ENCODE peak calls at places on chromosomes 11 and 22, in nine cellular contexts. M, F, X, U, O, E, K, Z and W are unnamed samples.

GRCh38 chr11:69888671-69889076 is 69.5 kb upstream of the FGF3 start:
- DNase-seq in M (peak; percentile 83), F (peak; percentile 33), X (peak; percentile 86), U (peak; percentile 28), O (peak; percentile 49), E (no peak), K (peak; percentile 84), Z (no peak), W (peak; percentile 57)

GRCh38 chr11:9561279-9561982 is 12.0 kb upstream of the WEE1 start:
- DNase-seq in M (no peak), F (no peak), X (no peak), U (no peak), O (no peak), E (no peak), K (no peak), Z (no peak), W (no peak)

GRCh38 chr11:35787626-35788025 is 125.1 kb downstream of the TRIM44 start:
- DNase-seq in M (no peak), F (peak; percentile 84), X (no peak), U (no peak), O (no peak), E (no peak), K (no peak), Z (no peak), W (no peak)

GRCh38 chr11:68327586-68328370 is 15.4 kb downstream of the LRP5 start:
- DNase-seq in M (no peak), F (no peak), X (no peak), U (no peak), O (no peak), E (no peak), K (no peak), Z (no peak), W (no peak)

GRCh38 chr11:64619811-64620285 is 28.8 kb downstream of the SLC22A12 start:
- DNase-seq in M (no peak), F (peak; percentile 65), X (no peak), U (peak; percentile 63), O (peak; percentile 63), E (no peak), K (no peak), Z (no peak), W (peak; percentile 72)

GRCh38 chr11:12318791-12319733 is 58.3 kb upstream of the PARVA start:
- DNase-seq in M (peak; percentile 82), F (peak; percentile 33), X (no peak), U (no peak), O (peak; percentile 77), E (no peak), K (no peak), Z (no peak), W (peak; percentile 90)

GRCh38 chr11:117953029-117953671 is 23.9 kb upstream of the TMPRSS13 start:
- DNase-seq in M (no peak), F (no peak), X (no peak), U (no peak), O (no peak), E (no peak), K (no peak), Z (no peak), W (no peak)

GRCh38 chr11:76700177-76701100 is 29.9 kb upstream of the LRRC32 start:
- DNase-seq in M (peak; percentile 82), F (peak; percentile 52), X (no peak), U (peak; percentile 86), O (peak; percentile 97), E (no peak), K (no peak), Z (no peak), W (peak; percentile 95)

GRCh38 chr22:38246046-38246658 is 26.7 kb downstream of the TMEM184B start:
- DNase-seq in M (no peak), F (no peak), X (no peak), U (no peak), O (no peak), E (no peak), K (no peak), Z (no peak), W (no peak)

GRCh38 chr11:32090774-32091370 is at the start of gene RCN1:
- DNase-seq in M (peak; percentile 94), F (peak; percentile 16), X (peak; percentile 73), U (peak; percentile 61), O (peak; percentile 88), E (no peak), K (peak; percentile 81), Z (peak; percentile 91), W (peak; percentile 89)

GRCh38 chr11:92432515-92432914 is 207.9 kb downstream of the FAT3 start:
- DNase-seq in M (no peak), F (no peak), X (no peak), U (no peak), O (no peak), E (no peak), K (no peak), Z (no peak), W (no peak)

GRCh38 chr11:73201249-73201648 is 16.8 kb upstream of the P2RY2 start:
- DNase-seq in M (no peak), F (peak; percentile 57), X (no peak), U (no peak), O (no peak), E (no peak), K (no peak), Z (peak; percentile 75), W (no peak)

GRCh38 chr22:29780781-29781676 is 13.9 kb downstream of the UQCR10 start:
- DNase-seq in M (peak; percentile 71), F (peak; percentile 93), X (peak; percentile 44), U (peak; percentile 85), O (peak; percentile 95), E (no peak), K (no peak), Z (no peak), W (peak; percentile 90)

GRCh38 chr11:117870176-117870952 is 6.1 kb downstream of the FXYD6 start:
- DNase-seq in M (no peak), F (no peak), X (peak; percentile 23), U (no peak), O (no peak), E (no peak), K (no peak), Z (no peak), W (no peak)

GRCh38 chr11:554824-555499 is 5.6 kb downstream of the LMNTD2 start:
- DNase-seq in M (peak; percentile 74), F (peak; percentile 34), X (peak; percentile 81), U (no peak), O (peak; percentile 54), E (no peak), K (peak; percentile 89), Z (no peak), W (peak; percentile 51)

GRCh38 chr11:65112551-65113360 is 1.1 kb downstream of the TM7SF2 start:
- DNase-seq in M (peak; percentile 72), F (no peak), X (peak; percentile 72), U (no peak), O (peak; percentile 42), E (no peak), K (peak; percentile 77), Z (peak; percentile 92), W (peak; percentile 32)

GRCh38 chr11:70540196-70540595 is 141.9 kb downstream of the CTTN start:
- DNase-seq in M (no peak), F (no peak), X (no peak), U (no peak), O (no peak), E (no peak), K (no peak), Z (no peak), W (no peak)

GRCh38 chr11:104198576-104198975 is 34.6 kb upstream of the PDGFD start:
- DNase-seq in M (peak; percentile 18), F (no peak), X (no peak), U (no peak), O (peak; percentile 1), E (no peak), K (no peak), Z (no peak), W (no peak)

GRCh38 chr22:38327805-38328204 is 10.6 kb upstream of the CSNK1E start:
- DNase-seq in M (peak; percentile 67), F (peak; percentile 75), X (no peak), U (no peak), O (peak; percentile 87), E (no peak), K (no peak), Z (no peak), W (peak; percentile 89)

GRCh38 chr11:35006389-35007128 is 90.1 kb downstream of the PDHX start:
- DNase-seq in M (no peak), F (no peak), X (no peak), U (no peak), O (no peak), E (peak; percentile 53), K (peak; percentile 74), Z (no peak), W (no peak)

GRCh38 chr11:117929568-117930207 is 486 bp upstream of the TMPRSS13 start:
- DNase-seq in M (no peak), F (no peak), X (no peak), U (no peak), O (no peak), E (no peak), K (no peak), Z (no peak), W (no peak)

GRCh38 chr11:61477734-61478148 is 30.8 kb upstream of the LRRC10B start:
- DNase-seq in M (peak; percentile 66), F (no peak), X (peak; percentile 60), U (no peak), O (peak; percentile 37), E (no peak), K (peak; percentile 82), Z (no peak), W (peak; percentile 43)

GRCh38 chr11:61695917-61696316 is 15.7 kb downstream of the DAGLA start:
- DNase-seq in M (peak; percentile 78), F (peak; percentile 84), X (peak; percentile 92), U (peak; percentile 75), O (peak; percentile 93), E (no peak), K (peak; percentile 76), Z (peak; percentile 93), W (peak; percentile 81)

GRCh38 chr22:38257650-38258246 is 15.1 kb downstream of the TMEM184B start:
- DNase-seq in M (peak; percentile 20), F (no peak), X (no peak), U (no peak), O (no peak), E (no peak), K (no peak), Z (no peak), W (peak; percentile 21)

GRCh38 chr11:114929351-114929750 is 251.0 kb downstream of the NXPE2 start:
- DNase-seq in M (no peak), F (no peak), X (no peak), U (no peak), O (no peak), E (no peak), K (no peak), Z (no peak), W (no peak)

GRCh38 chr11:111938687-111939160 is 1.6 kb downstream of the DIXDC1 start:
- DNase-seq in M (peak; percentile 83), F (no peak), X (no peak), U (peak; percentile 49), O (peak; percentile 67), E (peak; percentile 72), K (peak; percentile 69), Z (no peak), W (peak; percentile 63)

GRCh38 chr11:1953489-1954284 is 6.6 kb downstream of the MRPL23 start:
- DNase-seq in M (no peak), F (no peak), X (no peak), U (no peak), O (no peak), E (no peak), K (no peak), Z (no peak), W (peak; percentile 12)

GRCh38 chr22:37608477-37609239 is at the start of gene GGA1:
- DNase-seq in M (peak; percentile 97), F (peak; percentile 93), X (peak; percentile 95), U (peak; percentile 95), O (peak; percentile 97), E (peak; percentile 77), K (peak; percentile 97), Z (peak; percentile 98), W (peak; percentile 98)

GRCh38 chr11:60788401-60789110 is 3.4 kb downstream of the MS4A10 start:
- DNase-seq in M (no peak), F (no peak), X (no peak), U (no peak), O (no peak), E (no peak), K (no peak), Z (no peak), W (no peak)

GRCh38 chr11:89456681-89457080 is 34.5 kb downstream of the NOX4 start:
- DNase-seq in M (no peak), F (no peak), X (no peak), U (no peak), O (no peak), E (no peak), K (no peak), Z (no peak), W (no peak)